ENCODE peak calls at places on chromosomes 5 and 9, in five cellular contexts. Y is heart right ventricle, W is endodermal cell, X is cardiac muscle cell, H is endothelial cell. J is an unnamed sample.

GRCh38 chr9:120383999-120384924 is 195.7 kb downstream of the CDK5RAP2 start:
- DNase-seq in W (no peak), Y (no peak), X (no peak), H (no peak), J (no peak)

GRCh38 chr5:24353606-24354005 is 291.2 kb downstream of the CDH10 start:
- DNase-seq in X (no peak), W (no peak), Y (no peak), H (no peak), J (no peak)

GRCh38 chr5:154276932-154277331 is 86.4 kb downstream of the GALNT10 start:
- DNase-seq in X (no peak), Y (peak), H (no peak), W (no peak), J (no peak)

GRCh38 chr5:74763504-74763903 is 3.4 kb downstream of the GFM2 start:
- DNase-seq in Y (no peak), W (no peak), X (no peak), H (no peak), J (no peak)

GRCh38 chr5:134465856-134466240 is 54.2 kb upstream of the CDKN2AIPNL start:
- DNase-seq in W (peak), Y (peak), H (peak), X (peak), J (peak)

GRCh38 chr9:37987467-37987981 is 81.5 kb downstream of the SHB start:
- DNase-seq in W (no peak), Y (peak), X (no peak), H (no peak), J (no peak)

GRCh38 chr5:55159763-55160492 is at the start of gene GPX8:
- DNase-seq in Y (peak), H (peak), X (peak), W (peak), J (peak)

GRCh38 chr5:178474562-178475184 is 115.5 kb downstream of the COL23A1 start:
- DNase-seq in H (no peak), Y (no peak), X (peak), W (no peak), J (no peak)

GRCh38 chr5:128264567-128264966 is 181.0 kb downstream of the SLC12A2 start:
- DNase-seq in Y (no peak), H (no peak), X (no peak), W (no peak), J (no peak)

GRCh38 chr9:16869140-16869903 is 1.1 kb downstream of the BNC2 start:
- DNase-seq in X (peak), W (peak), H (no peak), Y (no peak), J (no peak)

GRCh38 chr9:34374905-34375552 is 1.7 kb downstream of the MYORG start:
- DNase-seq in W (peak), H (no peak), Y (no peak), X (no peak), J (no peak)

GRCh38 chr9:124855944-124856773 is 2.9 kb downstream of the WDR38 start:
- DNase-seq in H (peak), X (peak), Y (no peak), W (peak), J (no peak)

GRCh38 chr9:97811534-97812246 is 41.3 kb upstream of the FOXE1 start:
- DNase-seq in H (no peak), Y (no peak), X (no peak), W (no peak), J (no peak)

GRCh38 chr9:124423591-124423990 is 8.3 kb upstream of the PSMB7 start:
- DNase-seq in X (no peak), Y (no peak), H (no peak), W (no peak), J (no peak)

GRCh38 chr9:133453651-133454050 is 6.1 kb upstream of the CACFD1 start:
- DNase-seq in Y (no peak), W (no peak), H (no peak), X (no peak), J (no peak)

GRCh38 chr5:178772351-178772750 is 41.9 kb upstream of the ZNF354A start:
- DNase-seq in W (no peak), Y (no peak), X (no peak), H (no peak), J (no peak)

GRCh38 chr9:93082841-93083411 is 13.1 kb upstream of the CARD19 start:
- DNase-seq in X (no peak), Y (no peak), H (no peak), W (peak), J (no peak)

GRCh38 chr5:58094031-58094430 is 365.9 kb downstream of the PLK2 start:
- DNase-seq in X (no peak), H (no peak), W (no peak), Y (no peak), J (no peak)

GRCh38 chr9:18327106-18327505 is 146.8 kb upstream of the ADAMTSL1 start:
- DNase-seq in X (no peak), W (no peak), H (no peak), Y (no peak), J (no peak)

GRCh38 chr9:120894404-120895226 is 17.6 kb upstream of the PHF19 start:
- DNase-seq in W (peak), Y (no peak), H (peak), X (no peak), J (no peak)

GRCh38 chr5:139446956-139447779 is 7.8 kb upstream of the DNAJC18 start:
- DNase-seq in H (no peak), X (no peak), Y (no peak), W (no peak), J (no peak)

GRCh38 chr9:36535106-36535505 is 37.6 kb upstream of the MELK start:
- DNase-seq in H (no peak), W (no peak), X (no peak), Y (no peak), J (no peak)

GRCh38 chr5:104937591-104937990 is 1375.0 kb upstream of the NUDT12 start:
- DNase-seq in H (no peak), W (no peak), Y (no peak), X (no peak), J (no peak)

GRCh38 chr5:26791021-26791420 is 247.4 kb downstream of the CDH9 start:
- DNase-seq in Y (no peak), W (no peak), H (no peak), X (no peak), J (no peak)

GRCh38 chr9:109442716-109443115 is 55.4 kb downstream of the PTPN3 start:
- DNase-seq in H (no peak), W (no peak), X (no peak), Y (no peak), J (no peak)

GRCh38 chr9:3401556-3401955 is 124.2 kb downstream of the RFX3 start:
- DNase-seq in W (no peak), Y (no peak), H (no peak), X (no peak), J (no peak)

GRCh38 chr9:13377286-13377925 is 97.9 kb upstream of the MPDZ start:
- DNase-seq in X (no peak), W (no peak), H (no peak), Y (no peak), J (no peak)

GRCh38 chr9:32581512-32582143 is 8.7 kb upstream of the NDUFB6 start:
- DNase-seq in H (peak), X (peak), Y (peak), W (peak), J (peak)

GRCh38 chr5:75551471-75551870 is 39.8 kb downstream of the POLK start:
- DNase-seq in Y (no peak), H (no peak), W (no peak), X (no peak), J (no peak)

GRCh38 chr9:28105001-28105400 is 531.7 kb upstream of the C9orf72 start:
- DNase-seq in W (no peak), H (no peak), X (no peak), Y (no peak), J (no peak)

GRCh38 chr5:160198886-160199409 is 30.4 kb upstream of the FABP6 start:
- DNase-seq in X (no peak), W (peak), Y (no peak), H (peak), J (peak)

GRCh38 chr5:177005619-177006264 is 837 bp downstream of the UIMC1 start:
- DNase-seq in W (peak), H (peak), X (peak), Y (peak), J (peak)

GRCh38 chr5:110590187-110590586 is 136.3 kb downstream of the TMEM232 start:
- DNase-seq in Y (no peak), H (no peak), X (peak), W (no peak), J (no peak)
- TF ChIP-seq CTCF in Y (peak), H (peak), X (peak), W (peak), J (peak)

DNA sequence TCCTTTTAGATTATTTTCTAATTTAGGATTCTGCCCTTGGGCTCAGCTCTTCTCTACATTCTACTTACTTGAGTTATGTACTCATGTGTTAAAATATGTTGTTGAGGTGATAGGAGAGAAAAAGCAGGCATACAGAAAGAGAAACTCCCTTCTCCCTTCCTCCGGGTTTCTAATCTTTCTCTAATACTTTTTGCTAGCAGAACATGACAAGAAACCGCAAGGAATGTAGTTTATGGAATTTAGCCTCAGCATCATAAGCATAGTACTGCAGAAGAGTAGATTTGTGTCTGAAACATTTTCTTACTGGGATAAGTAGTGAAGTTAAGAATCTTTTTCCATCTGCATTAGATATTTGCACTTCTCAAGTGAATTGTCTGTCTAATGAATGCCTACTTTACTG is 139.5 kb upstream of the CYLC2 start:
- DNase-seq in X (peak), H (no peak), W (no peak), Y (no peak), J (no peak)
- TF ChIP-seq CTCF in X (no peak), H (no peak), W (no peak), Y (no peak), J (no peak)

GRCh38 chr5:40716590-40716989 is 36.9 kb downstream of the PTGER4 start:
- DNase-seq in W (no peak), H (no peak), X (no peak), Y (no peak), J (no peak)

GRCh38 chr5:40717281-40717680 is 37.6 kb downstream of the PTGER4 start:
- DNase-seq in H (no peak), W (no peak), Y (no peak), X (no peak), J (no peak)

GRCh38 chr5:40720071-40720470 is 35.7 kb downstream of the TTC33 start:
- DNase-seq in H (no peak), Y (no peak), W (no peak), X (no peak), J (no peak)

DNA sequence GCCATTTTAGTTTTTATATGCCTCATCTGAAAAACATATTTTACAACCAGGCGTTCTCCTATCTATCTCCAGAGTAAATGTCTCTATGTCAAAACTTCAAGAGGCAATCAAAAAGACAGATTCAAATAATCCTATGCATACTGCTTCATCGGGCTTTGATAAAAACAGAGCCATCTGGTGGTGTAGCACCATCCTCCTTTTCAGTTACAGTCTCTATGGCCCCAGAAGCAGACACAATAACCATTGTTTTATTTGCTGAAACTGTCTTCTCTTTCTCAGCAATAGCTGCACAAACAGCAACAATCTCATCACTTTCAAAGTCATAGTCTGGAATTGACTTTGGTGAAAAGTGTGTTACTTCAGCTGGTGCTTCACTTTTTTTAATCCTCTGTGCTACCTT is 36.3 kb downstream of the PTGER4 start:
- DNase-seq in W (no peak), X (no peak), H (no peak), Y (no peak), J (no peak)
- TF ChIP-seq CTCF in W (peak), X (peak), H (no peak), Y (peak), J (no peak)

GRCh38 chr9:83991355-83991754 is 10.8 kb downstream of the RMI1 start:
- DNase-seq in W (no peak), X (no peak), H (no peak), Y (no peak), J (no peak)

GRCh38 chr9:83988411-83988810 is 7.8 kb downstream of the RMI1 start:
- DNase-seq in W (no peak), Y (no peak), H (no peak), X (no peak), J (no peak)

GRCh38 chr9:83996126-83996525 is 15.5 kb downstream of the RMI1 start:
- DNase-seq in H (no peak), W (no peak), X (peak), Y (no peak), J (no peak)

GRCh38 chr9:83992901-83993300 is 12.3 kb downstream of the RMI1 start:
- DNase-seq in Y (no peak), W (no peak), H (no peak), X (no peak), J (no peak)

DNA sequence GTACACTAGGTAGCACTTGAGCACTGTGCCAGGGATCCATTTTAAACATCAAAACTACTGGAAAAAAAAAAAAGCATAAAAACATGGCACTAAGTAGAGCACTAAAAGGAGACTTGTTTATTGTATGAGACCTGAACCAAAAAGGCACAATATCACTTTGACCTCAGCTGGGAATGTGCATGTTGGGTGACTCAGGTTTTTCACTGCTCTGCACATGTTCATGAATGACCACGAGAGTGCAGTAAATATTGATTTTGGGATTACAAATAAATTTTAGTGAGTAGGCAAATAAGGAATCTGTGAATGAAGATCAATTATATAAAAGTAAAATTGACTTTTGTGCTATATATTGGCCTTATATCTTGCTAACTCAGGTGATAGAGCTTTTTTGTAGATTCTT is 11.8 kb downstream of the RMI1 start:
- DNase-seq in W (no peak), Y (no peak), H (no peak), X (no peak), J (no peak)
- TF ChIP-seq CTCF in W (no peak), Y (no peak), H (no peak), X (no peak), J (no peak)

J was measured in neural crest cell.